ENCODE peak calls at places on chromosomes 12 and 14, in four cellular contexts. Q is WTC11, O is K562, N is HepG2. J is an unnamed sample.
A peak's percentile ranks its signal among the peaks of the same experiment; 100 is the strongest.

GRCh38 chr14:74019408-74019714 is 212 bp downstream of the BBOF1 start:
- DNase-seq in Q (no peak), O (peak; percentile 9), N (no peak), J (no peak)

GRCh38 chr12:40464121-40464520 is 228.1 kb upstream of the CNTN1 start:
- DNase-seq in Q (no peak), O (no peak), N (no peak), J (no peak)

GRCh38 chr14:93476305-93476704 is 45.6 kb downstream of the UNC79 start:
- DNase-seq in Q (no peak), O (no peak), N (no peak), J (no peak)

GRCh38 chr14:39683711-39684110 is 251.5 kb upstream of the FBXO33 start:
- DNase-seq in Q (no peak), O (no peak), N (no peak), J (no peak)

GRCh38 chr14:88551936-88552565 is 2.8 kb downstream of the PTPN21 start:
- DNase-seq in Q (peak; percentile 38), O (no peak), N (no peak), J (peak; percentile 35)

GRCh38 chr14:90111895-90112534 is 50.2 kb downstream of the KCNK13 start:
- DNase-seq in Q (no peak), O (no peak), N (peak; percentile 12), J (no peak)

GRCh38 chr12:66449531-66449930 is 147.2 kb downstream of the HELB start:
- DNase-seq in Q (no peak), O (no peak), N (no peak), J (no peak)

GRCh38 chr12:76266797-76267196 is 81.4 kb downstream of the BBS10 start:
- DNase-seq in Q (no peak), O (no peak), N (no peak), J (no peak)

GRCh38 chr12:48454675-48455074 is 17.7 kb upstream of the ANP32D start:
- DNase-seq in Q (no peak), O (peak; percentile 31), N (peak; percentile 5), J (peak; percentile 34)

GRCh38 chr12:66188584-66189475 is at the start of gene IRAK3:
- DNase-seq in Q (peak; percentile 52), O (no peak), N (no peak), J (no peak)

GRCh38 chr12:56110571-56110970 is 5.9 kb upstream of the RPL41 start:
- DNase-seq in Q (no peak), O (no peak), N (no peak), J (no peak)

GRCh38 chr12:14955876-14956811 is 5.3 kb downstream of the ARHGDIB start:
- DNase-seq in Q (no peak), O (no peak), N (no peak), J (no peak)

GRCh38 chr14:70982204-70982603 is 74.9 kb downstream of the PCNX1 start:
- DNase-seq in Q (no peak), O (no peak), N (no peak), J (no peak)

GRCh38 chr14:32414808-32415255 is 85.7 kb downstream of the AKAP6 start:
- DNase-seq in Q (no peak), O (no peak), N (no peak), J (no peak)

GRCh38 chr14:32419429-32419828 is 90.3 kb downstream of the AKAP6 start:
- DNase-seq in Q (no peak), O (no peak), N (no peak), J (no peak)

GRCh38 chr14:32417956-32418552 is 89.0 kb downstream of the AKAP6 start:
- DNase-seq in Q (no peak), O (no peak), N (no peak), J (no peak)

GRCh38 chr14:32413967-32414640 is 85.0 kb downstream of the AKAP6 start:
- DNase-seq in Q (no peak), O (no peak), N (no peak), J (no peak)
- TF ChIP-seq ELF4 in Q (no peak), O (no peak), N (no peak), J (no peak)

GRCh38 chr12:122029620-122030426 is 8.1 kb downstream of the BCL7A start:
- DNase-seq in Q (no peak), O (no peak), N (no peak), J (no peak)

GRCh38 chr12:122032570-122032969 is 10.9 kb downstream of the BCL7A start:
- DNase-seq in Q (no peak), O (no peak), N (no peak), J (no peak)

GRCh38 chr12:122028601-122029560 is 7.2 kb downstream of the BCL7A start:
- DNase-seq in Q (no peak), O (no peak), N (no peak), J (no peak)

GRCh38 chr12:122030427-122030825 is 8.7 kb downstream of the BCL7A start:
- DNase-seq in Q (no peak), O (no peak), N (no peak), J (no peak)

GRCh38 chr12:122031342-122032216 is 9.9 kb downstream of the BCL7A start:
- DNase-seq in Q (peak; percentile 85), O (peak; percentile 74), N (no peak), J (peak; percentile 76)
- TF ChIP-seq ELF4 in Q (no peak), O (no peak), N (no peak), J (no peak)

GRCh38 chr12:116331876-116332275 is 54.4 kb upstream of the MED13L start:
- DNase-seq in Q (no peak), O (no peak), N (no peak), J (no peak)
- TF ChIP-seq ELF4 in Q (no peak), O (no peak), N (no peak), J (no peak)

GRCh38 chr14:100676089-100676685 is 50.5 kb upstream of the DLK1 start:
- DNase-seq in Q (no peak), O (peak; percentile 90), N (no peak), J (no peak)

GRCh38 chr14:100679170-100679569 is 47.5 kb upstream of the DLK1 start:
- DNase-seq in Q (no peak), O (no peak), N (no peak), J (no peak)

GRCh38 chr14:100679707-100680438 is 46.8 kb upstream of the DLK1 start:
- DNase-seq in Q (no peak), O (no peak), N (peak; percentile 83), J (no peak)

GRCh38 chr14:100677152-100677924 is 49.4 kb upstream of the DLK1 start:
- DNase-seq in Q (peak; percentile 29), O (no peak), N (peak; percentile 80), J (peak; percentile 50)

DNA sequence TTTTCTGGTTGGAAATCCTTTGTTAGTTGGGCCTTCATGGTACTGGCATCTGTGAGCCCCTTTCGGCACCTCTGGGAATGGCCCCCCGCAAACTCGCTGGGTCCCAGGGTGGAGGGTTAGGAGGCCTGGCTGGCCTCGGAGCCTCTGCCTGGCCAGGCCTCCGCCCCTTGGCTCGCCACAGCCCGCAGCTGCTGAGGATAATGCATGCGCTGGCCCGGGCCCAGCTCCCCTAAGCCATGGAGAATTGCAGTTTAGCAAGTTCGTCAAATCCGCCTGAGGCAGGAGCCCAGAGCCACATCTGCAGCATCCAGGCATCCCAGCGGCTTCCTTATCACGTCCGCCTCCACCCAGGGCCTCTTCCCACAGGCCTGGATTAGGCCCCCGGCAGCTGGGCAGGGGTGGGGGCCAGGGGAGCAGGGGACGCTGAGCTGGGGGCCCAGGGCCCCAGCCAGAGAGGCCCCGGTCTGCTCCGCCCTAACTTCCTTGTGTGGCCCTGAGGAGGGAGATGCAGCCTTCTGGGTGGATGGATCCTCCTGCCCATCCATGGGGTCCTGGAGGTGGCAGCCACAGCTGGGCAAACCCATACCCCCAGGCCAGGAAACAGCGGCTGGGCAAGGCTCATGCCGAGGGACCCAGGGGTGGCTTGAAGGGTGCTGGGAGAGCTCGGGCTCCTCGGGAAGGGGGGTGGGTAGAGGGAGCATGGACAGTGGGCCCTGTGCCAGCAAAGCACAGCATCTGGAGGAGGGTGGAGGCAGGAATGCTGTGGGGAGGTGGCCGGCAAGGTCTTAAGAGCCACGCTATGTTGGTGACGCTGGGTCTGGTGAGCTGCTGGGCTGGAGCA is 48.5 kb upstream of the DLK1 start:
- DNase-seq in Q (no peak), O (peak; percentile 75), N (no peak), J (no peak)
- TF ChIP-seq ELF4 in Q (no peak), O (no peak), N (no peak), J (no peak)

DNA sequence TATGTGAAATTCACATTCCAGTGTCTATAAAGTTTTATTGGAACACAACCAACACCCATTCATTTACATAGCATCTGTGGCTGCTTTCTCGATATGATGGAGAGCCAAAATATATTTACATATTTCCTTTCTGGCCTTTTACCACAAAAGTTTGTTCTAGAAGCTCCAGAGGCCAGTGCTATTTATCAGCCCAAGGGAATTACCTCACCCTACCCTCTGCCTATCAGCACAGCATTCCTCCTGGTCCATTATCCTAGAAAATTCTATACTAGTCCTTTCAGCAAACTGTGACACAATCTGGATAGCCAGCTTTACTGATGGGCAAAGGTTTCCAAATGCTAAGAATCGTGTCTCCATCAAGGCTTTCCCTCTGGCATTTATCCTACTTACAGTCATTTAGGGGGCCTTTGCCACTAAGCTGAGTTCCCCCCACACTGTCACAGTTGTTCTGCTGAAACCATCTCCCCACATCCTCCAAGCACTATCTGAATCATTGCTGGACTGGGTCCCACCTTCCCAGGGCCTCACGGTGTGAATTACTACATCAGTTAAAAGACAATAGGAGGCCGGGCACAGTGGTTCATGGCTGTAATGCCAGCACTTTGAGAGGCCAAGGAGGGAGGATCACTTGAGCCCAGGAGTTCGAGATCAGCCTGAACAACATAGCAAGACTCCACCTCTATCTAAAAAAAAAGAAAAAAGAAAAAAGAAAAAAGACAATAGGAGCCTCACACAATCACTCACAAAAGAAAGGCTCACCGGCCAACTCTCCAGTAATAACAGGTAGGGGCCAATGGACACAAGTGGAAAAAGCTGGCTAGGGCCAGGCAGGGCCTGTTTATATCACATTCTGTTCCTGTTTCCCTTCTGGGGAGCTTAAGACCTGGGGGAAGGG is 12.1 kb downstream of the SYNE3 start:
- DNase-seq in Q (no peak), O (no peak), N (no peak), J (no peak)
- TF ChIP-seq ELF4 in Q (no peak), O (no peak), N (no peak), J (no peak)

GRCh38 chr14:102557434-102558226 is 34.8 kb upstream of the RCOR1 start:
- DNase-seq in Q (no peak), O (no peak), N (no peak), J (no peak)
- TF ChIP-seq ELF4 in Q (no peak), O (no peak), N (no peak), J (no peak)

GRCh38 chr14:77128414-77128891 is 13.1 kb downstream of the ZDHHC22 start:
- DNase-seq in Q (no peak), O (no peak), N (peak; percentile 60), J (no peak)
- TF ChIP-seq ELF4 in Q (no peak), O (no peak), N (no peak), J (no peak)

GRCh38 chr12:91940826-91941225 is 204.8 kb downstream of the BTG1 start:
- DNase-seq in Q (no peak), O (no peak), N (no peak), J (no peak)
- TF ChIP-seq ELF4 in Q (no peak), O (no peak), N (no peak), J (no peak)

DNA sequence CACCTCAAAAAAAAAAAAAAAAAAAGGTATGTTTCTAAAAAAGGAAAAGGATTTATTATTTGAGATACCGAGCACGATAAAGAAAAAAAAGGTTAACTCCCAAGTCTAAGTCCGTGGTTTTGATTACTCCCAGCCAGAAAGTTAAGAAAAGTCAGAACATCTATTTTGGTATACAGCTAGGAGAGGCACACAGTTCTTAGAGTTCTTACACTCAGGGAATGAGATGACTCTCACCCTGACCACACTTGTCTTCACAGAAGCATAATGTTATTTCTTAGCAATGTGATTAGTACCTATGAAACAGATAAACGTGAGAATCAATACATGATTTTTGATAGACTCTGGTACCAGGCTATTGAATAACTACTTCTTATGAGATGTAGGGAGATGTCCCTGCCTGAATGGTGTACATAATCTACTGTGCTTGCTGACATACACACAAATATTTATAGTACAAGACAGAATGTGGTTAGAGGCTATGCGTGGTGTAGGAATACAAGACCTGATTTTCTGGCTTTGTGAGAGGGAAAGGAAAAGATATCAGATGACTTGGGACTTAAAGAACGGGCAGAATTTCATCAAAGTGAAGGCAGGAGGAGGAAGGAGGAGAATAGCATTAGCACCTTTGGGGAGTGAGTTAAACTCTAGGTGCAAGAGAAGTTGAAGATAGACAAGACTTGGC is 31.6 kb downstream of the LIMA1 start:
- DNase-seq in Q (no peak), O (no peak), N (no peak), J (no peak)
- TF ChIP-seq ELF4 in Q (no peak), O (no peak), N (no peak), J (no peak)

J was measured in HEK293T.